ENCODE peak calls at places on chromosomes 12 and 14, in eight cellular contexts. One of them, this sample, is unnamed.

GRCh38 chr12:112314981-112315380 is 67.2 kb downstream of the HECTD4 start:
- DNase-seq in NCI-H1092 treated with DMSO at 0.1 percent for 48 hours: no peak
- DNase-seq in Panc1: no peak
- DNase-seq in endodermal cell: no peak
- DNase-seq in smooth muscle cell of the brain vasculature: no peak
- DNase-seq in effector CD4-positive, alpha-beta T cell: no peak
- DNase-seq in activated CD4-positive, CD25-positive, alpha-beta regulatory T cell treated with anti-CD3 and anti-CD28 coated beads, Interleukin-2, amount 50 U/mL, for 72 hours: no peak
- DNase-seq in DMS153: no peak
- DNase-seq in this sample: no peak

GRCh38 chr12:55736780-55737580 is 5.9 kb upstream of the GDF11 start:
- DNase-seq in NCI-H1092 treated with DMSO at 0.1 percent for 48 hours: peak
- DNase-seq in effector CD4-positive, alpha-beta T cell: no peak
- DNase-seq in endodermal cell: peak
- DNase-seq in DMS153: peak
- DNase-seq in Panc1: peak
- DNase-seq in smooth muscle cell of the brain vasculature: no peak
- DNase-seq in activated CD4-positive, CD25-positive, alpha-beta regulatory T cell treated with anti-CD3 and anti-CD28 coated beads, Interleukin-2, amount 50 U/mL, for 72 hours: peak
- DNase-seq in this sample: no peak

GRCh38 chr12:104094284-104094683 is 30.0 kb downstream of the HCFC2 start:
- DNase-seq in smooth muscle cell of the brain vasculature: no peak
- DNase-seq in Panc1: no peak
- DNase-seq in activated CD4-positive, CD25-positive, alpha-beta regulatory T cell treated with anti-CD3 and anti-CD28 coated beads, Interleukin-2, amount 50 U/mL, for 72 hours: no peak
- DNase-seq in NCI-H1092 treated with DMSO at 0.1 percent for 48 hours: no peak
- DNase-seq in endodermal cell: no peak
- DNase-seq in DMS153: no peak
- DNase-seq in effector CD4-positive, alpha-beta T cell: no peak
- DNase-seq in this sample: no peak

GRCh38 chr12:124044809-124045321 is 71.8 kb downstream of the ZNF664 start:
- DNase-seq in NCI-H1092 treated with DMSO at 0.1 percent for 48 hours: no peak
- DNase-seq in smooth muscle cell of the brain vasculature: no peak
- DNase-seq in Panc1: no peak
- DNase-seq in activated CD4-positive, CD25-positive, alpha-beta regulatory T cell treated with anti-CD3 and anti-CD28 coated beads, Interleukin-2, amount 50 U/mL, for 72 hours: no peak
- DNase-seq in DMS153: no peak
- DNase-seq in endodermal cell: no peak
- DNase-seq in effector CD4-positive, alpha-beta T cell: no peak
- DNase-seq in this sample: no peak

GRCh38 chr12:127928615-127929014 is 338.4 kb upstream of the TMEM132C start:
- DNase-seq in NCI-H1092 treated with DMSO at 0.1 percent for 48 hours: no peak
- DNase-seq in activated CD4-positive, CD25-positive, alpha-beta regulatory T cell treated with anti-CD3 and anti-CD28 coated beads, Interleukin-2, amount 50 U/mL, for 72 hours: no peak
- DNase-seq in smooth muscle cell of the brain vasculature: peak
- DNase-seq in endodermal cell: no peak
- DNase-seq in DMS153: no peak
- DNase-seq in Panc1: no peak
- DNase-seq in effector CD4-positive, alpha-beta T cell: no peak
- DNase-seq in this sample: no peak

GRCh38 chr12:116037941-116038837 is 239.3 kb downstream of the MED13L start:
- DNase-seq in Panc1: no peak
- DNase-seq in smooth muscle cell of the brain vasculature: no peak
- DNase-seq in NCI-H1092 treated with DMSO at 0.1 percent for 48 hours: no peak
- DNase-seq in effector CD4-positive, alpha-beta T cell: no peak
- DNase-seq in DMS153: no peak
- DNase-seq in endodermal cell: no peak
- DNase-seq in activated CD4-positive, CD25-positive, alpha-beta regulatory T cell treated with anti-CD3 and anti-CD28 coated beads, Interleukin-2, amount 50 U/mL, for 72 hours: no peak
- DNase-seq in this sample: no peak

GRCh38 chr12:27305673-27306504 is 26.7 kb upstream of the BMAL2 start:
- DNase-seq in endodermal cell: no peak
- DNase-seq in NCI-H1092 treated with DMSO at 0.1 percent for 48 hours: peak
- DNase-seq in effector CD4-positive, alpha-beta T cell: no peak
- DNase-seq in DMS153: no peak
- DNase-seq in activated CD4-positive, CD25-positive, alpha-beta regulatory T cell treated with anti-CD3 and anti-CD28 coated beads, Interleukin-2, amount 50 U/mL, for 72 hours: no peak
- DNase-seq in smooth muscle cell of the brain vasculature: no peak
- DNase-seq in Panc1: no peak
- DNase-seq in this sample: peak

GRCh38 chr12:64269161-64269560 is 47.1 kb upstream of the KICS2 start:
- DNase-seq in NCI-H1092 treated with DMSO at 0.1 percent for 48 hours: peak
- DNase-seq in endodermal cell: no peak
- DNase-seq in activated CD4-positive, CD25-positive, alpha-beta regulatory T cell treated with anti-CD3 and anti-CD28 coated beads, Interleukin-2, amount 50 U/mL, for 72 hours: no peak
- DNase-seq in DMS153: no peak
- DNase-seq in effector CD4-positive, alpha-beta T cell: no peak
- DNase-seq in Panc1: no peak
- DNase-seq in smooth muscle cell of the brain vasculature: no peak
- DNase-seq in this sample: no peak

GRCh38 chr14:100122481-100123215 is 36.8 kb downstream of the DEGS2 start:
- DNase-seq in endodermal cell: no peak
- DNase-seq in NCI-H1092 treated with DMSO at 0.1 percent for 48 hours: no peak
- DNase-seq in effector CD4-positive, alpha-beta T cell: no peak
- DNase-seq in activated CD4-positive, CD25-positive, alpha-beta regulatory T cell treated with anti-CD3 and anti-CD28 coated beads, Interleukin-2, amount 50 U/mL, for 72 hours: no peak
- DNase-seq in smooth muscle cell of the brain vasculature: no peak
- DNase-seq in Panc1: no peak
- DNase-seq in DMS153: no peak
- DNase-seq in this sample: no peak